ENCODE peak calls at places on chromosomes 6 and 20, in eight cellular contexts. One of them, this sample, is unnamed.

GRCh38 chr20:56373942-56374341 is 15.2 kb downstream of the FAM210B start:
- DNase-seq in retina: no peak
- DNase-seq in amygdala: no peak
- DNase-seq in nucleus accumbens: no peak
- DNase-seq in naive thymus-derived CD4-positive, alpha-beta T cell: no peak
- DNase-seq in GM23338: no peak
- DNase-seq in HFFc6: peak
- DNase-seq in natural killer cell: no peak
- DNase-seq in this sample: peak

GRCh38 chr6:127347188-127347587 is 3.8 kb upstream of the ECHDC1 start:
- DNase-seq in retina: no peak
- DNase-seq in amygdala: no peak
- DNase-seq in nucleus accumbens: no peak
- DNase-seq in naive thymus-derived CD4-positive, alpha-beta T cell: no peak
- DNase-seq in GM23338: no peak
- DNase-seq in HFFc6: no peak
- DNase-seq in natural killer cell: no peak
- DNase-seq in this sample: no peak

GRCh38 chr6:125533710-125534397 is 215.6 kb upstream of the HEY2 start:
- DNase-seq in retina: peak
- DNase-seq in amygdala: no peak
- DNase-seq in nucleus accumbens: no peak
- DNase-seq in naive thymus-derived CD4-positive, alpha-beta T cell: no peak
- DNase-seq in GM23338: peak
- DNase-seq in HFFc6: no peak
- DNase-seq in natural killer cell: no peak
- DNase-seq in this sample: no peak

GRCh38 chr6:165685302-165685701 is 22.3 kb upstream of the PDE10A start:
- DNase-seq in retina: no peak
- DNase-seq in amygdala: no peak
- DNase-seq in nucleus accumbens: no peak
- DNase-seq in naive thymus-derived CD4-positive, alpha-beta T cell: no peak
- DNase-seq in GM23338: no peak
- DNase-seq in HFFc6: no peak
- DNase-seq in natural killer cell: no peak
- DNase-seq in this sample: no peak

GRCh38 chr6:33297956-33298772 is 578 bp downstream of the RGL2 start:
- DNase-seq in retina: peak
- DNase-seq in amygdala: no peak
- DNase-seq in nucleus accumbens: peak
- DNase-seq in naive thymus-derived CD4-positive, alpha-beta T cell: peak
- DNase-seq in GM23338: peak
- DNase-seq in HFFc6: peak
- DNase-seq in natural killer cell: no peak
- DNase-seq in this sample: peak

GRCh38 chr6:167255918-167256553 is 35.1 kb upstream of the UNC93A start:
- DNase-seq in retina: no peak
- DNase-seq in amygdala: no peak
- DNase-seq in nucleus accumbens: no peak
- DNase-seq in naive thymus-derived CD4-positive, alpha-beta T cell: no peak
- DNase-seq in GM23338: peak
- DNase-seq in HFFc6: no peak
- DNase-seq in natural killer cell: no peak
- DNase-seq in this sample: no peak

GRCh38 chr20:61487346-61488022 is 235.4 kb downstream of the CDH4 start:
- DNase-seq in retina: no peak
- DNase-seq in amygdala: no peak
- DNase-seq in nucleus accumbens: no peak
- DNase-seq in naive thymus-derived CD4-positive, alpha-beta T cell: no peak
- DNase-seq in GM23338: no peak
- DNase-seq in HFFc6: no peak
- DNase-seq in natural killer cell: no peak
- DNase-seq in this sample: no peak

GRCh38 chr20:14830466-14830865 is 493.1 kb upstream of the FLRT3 start:
- DNase-seq in retina: no peak
- DNase-seq in amygdala: no peak
- DNase-seq in nucleus accumbens: no peak
- DNase-seq in naive thymus-derived CD4-positive, alpha-beta T cell: no peak
- DNase-seq in GM23338: no peak
- DNase-seq in HFFc6: no peak
- DNase-seq in natural killer cell: no peak
- DNase-seq in this sample: no peak

GRCh38 chr20:43528258-43528875 is 20.9 kb downstream of the L3MBTL1 start:
- DNase-seq in retina: no peak
- DNase-seq in amygdala: no peak
- DNase-seq in nucleus accumbens: no peak
- DNase-seq in naive thymus-derived CD4-positive, alpha-beta T cell: no peak
- DNase-seq in GM23338: no peak
- DNase-seq in HFFc6: no peak
- DNase-seq in natural killer cell: no peak
- DNase-seq in this sample: no peak

GRCh38 chr6:52557389-52558265 is 19.2 kb downstream of the TRAM2 start:
- DNase-seq in retina: no peak
- DNase-seq in amygdala: no peak
- DNase-seq in nucleus accumbens: no peak
- DNase-seq in naive thymus-derived CD4-positive, alpha-beta T cell: no peak
- DNase-seq in GM23338: peak
- DNase-seq in HFFc6: peak
- DNase-seq in natural killer cell: no peak
- DNase-seq in this sample: peak

GRCh38 chr6:148864941-148865340 is 118.1 kb downstream of the UST start:
- DNase-seq in retina: no peak
- DNase-seq in amygdala: no peak
- DNase-seq in nucleus accumbens: no peak
- DNase-seq in naive thymus-derived CD4-positive, alpha-beta T cell: no peak
- DNase-seq in GM23338: no peak
- DNase-seq in HFFc6: no peak
- DNase-seq in natural killer cell: no peak
- DNase-seq in this sample: no peak

This sample was measured in erythroblast.